ENCODE peak calls at places on chromosomes 12 and 14, in seven cellular contexts. T, M, H, Z, C, Y and W are unnamed samples.

GRCh38 chr12:26028953-26029740 is 70.7 kb downstream of the RASSF8 start:
- DNase-seq in T (peak; percentile 81), M (peak; percentile 30), H (peak; percentile 72), Z (no peak), C (peak; percentile 61), Y (no peak), W (no peak)

GRCh38 chr12:20486233-20486632 is 117.9 kb downstream of the PDE3A start:
- DNase-seq in T (peak; percentile 70), M (peak; percentile 42), H (peak; percentile 23), Z (no peak), C (no peak), Y (no peak), W (no peak)

GRCh38 chr12:29389295-29389919 is 8.4 kb upstream of the ERGIC2 start:
- DNase-seq in T (no peak), M (no peak), H (no peak), Z (no peak), C (no peak), Y (no peak), W (peak; percentile 65)

GRCh38 chr14:76104802-76105355 is 46.8 kb upstream of the GPATCH2L start:
- DNase-seq in T (no peak), M (no peak), H (no peak), Z (no peak), C (no peak), Y (no peak), W (no peak)

GRCh38 chr12:90987101-90987500 is 17.7 kb downstream of the EPYC start:
- DNase-seq in T (peak; percentile 32), M (no peak), H (no peak), Z (no peak), C (peak; percentile 9), Y (no peak), W (no peak)

GRCh38 chr12:951166-951565 is 1.7 kb upstream of the RAD52 start:
- DNase-seq in T (no peak), M (no peak), H (no peak), Z (no peak), C (no peak), Y (no peak), W (no peak)

GRCh38 chr12:116303929-116304328 is 26.4 kb upstream of the MED13L start:
- DNase-seq in T (peak; percentile 56), M (no peak), H (no peak), Z (no peak), C (no peak), Y (no peak), W (no peak)

GRCh38 chr14:21047378-21047781 is 5.2 kb downstream of the RNASE7 start:
- DNase-seq in T (no peak), M (peak; percentile 32), H (no peak), Z (no peak), C (no peak), Y (no peak), W (no peak)

GRCh38 chr14:73741386-73741875 is 27.2 kb upstream of the PNMA1 start:
- DNase-seq in T (peak; percentile 70), M (peak; percentile 48), H (peak; percentile 78), Z (peak; percentile 72), C (no peak), Y (no peak), W (peak; percentile 95)

GRCh38 chr14:95432152-95433093 is 84.0 kb downstream of the SYNE3 start:
- DNase-seq in T (peak; percentile 47), M (no peak), H (peak; percentile 39), Z (peak; percentile 61), C (no peak), Y (no peak), W (peak; percentile 81)

GRCh38 chr12:48123169-48123568 is 4.0 kb downstream of the PFKM start:
- DNase-seq in T (no peak), M (no peak), H (no peak), Z (no peak), C (no peak), Y (no peak), W (no peak)

GRCh38 chr14:55850803-55851202 is 267.4 kb upstream of the PELI2 start:
- DNase-seq in T (peak; percentile 26), M (no peak), H (no peak), Z (no peak), C (no peak), Y (no peak), W (no peak)

GRCh38 chr12:71057330-71057729 is 100.5 kb downstream of the TSPAN8 start:
- DNase-seq in T (peak; percentile 46), M (no peak), H (no peak), Z (no peak), C (no peak), Y (no peak), W (no peak)

GRCh38 chr12:67241482-67241881 is 27.7 kb upstream of the CAND1 start:
- DNase-seq in T (peak; percentile 10), M (peak; percentile 9), H (no peak), Z (no peak), C (no peak), Y (no peak), W (no peak)

GRCh38 chr14:89197623-89198022 is 219.4 kb downstream of the FOXN3 start:
- DNase-seq in T (no peak), M (no peak), H (no peak), Z (no peak), C (no peak), Y (no peak), W (no peak)

GRCh38 chr12:52446346-52447045 is 5.5 kb downstream of the KRT6B start:
- DNase-seq in T (no peak), M (no peak), H (no peak), Z (no peak), C (no peak), Y (no peak), W (no peak)

GRCh38 chr14:88835661-88836060 is 11.2 kb downstream of the TTC8 start:
- DNase-seq in T (peak; percentile 56), M (no peak), H (peak; percentile 46), Z (no peak), C (no peak), Y (no peak), W (no peak)

GRCh38 chr12:71410844-71411243 is 28.8 kb upstream of the LGR5 start:
- DNase-seq in T (no peak), M (no peak), H (no peak), Z (no peak), C (no peak), Y (no peak), W (no peak)

GRCh38 chr14:50260511-50260910 is 29.1 kb upstream of the SOS2 start:
- DNase-seq in T (peak; percentile 78), M (peak; percentile 39), H (peak; percentile 39), Z (no peak), C (peak; percentile 28), Y (no peak), W (no peak)

GRCh38 chr14:35258420-35258819 is 33.8 kb upstream of the PSMA6 start:
- DNase-seq in T (no peak), M (no peak), H (no peak), Z (no peak), C (no peak), Y (no peak), W (no peak)

GRCh38 chr14:35257809-35258208 is 34.4 kb upstream of the PSMA6 start:
- DNase-seq in T (peak; percentile 40), M (peak; percentile 4), H (no peak), Z (no peak), C (no peak), Y (no peak), W (no peak)

DNA sequence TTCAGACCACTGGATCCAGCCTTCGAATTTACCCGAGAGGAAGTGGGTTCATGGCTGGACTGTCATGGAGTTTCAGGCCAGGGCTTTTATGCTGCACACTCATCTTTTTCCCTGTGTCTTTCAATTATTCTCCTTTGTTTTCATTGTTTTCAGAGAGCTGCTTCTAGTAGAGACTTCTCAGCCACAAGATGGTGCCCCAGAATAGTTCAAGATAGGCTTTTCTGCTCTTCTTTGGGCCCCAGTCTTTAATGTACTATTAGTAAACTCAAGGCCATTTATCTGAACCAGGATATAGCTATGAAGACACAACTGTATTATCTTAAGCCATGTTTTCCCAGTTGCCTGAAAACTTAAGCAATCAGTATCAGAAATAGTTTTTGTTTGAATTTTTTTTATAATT is 30.4 kb upstream of the PSMA6 start:
- DNase-seq in T (peak; percentile 57), M (no peak), H (peak; percentile 15), Z (no peak), C (no peak), Y (no peak), W (no peak)
- TF ChIP-seq CTCF in T (peak; percentile 48), M (no peak), H (no peak), Z (no peak), C (no peak), Y (no peak), W (peak; percentile 31)

DNA sequence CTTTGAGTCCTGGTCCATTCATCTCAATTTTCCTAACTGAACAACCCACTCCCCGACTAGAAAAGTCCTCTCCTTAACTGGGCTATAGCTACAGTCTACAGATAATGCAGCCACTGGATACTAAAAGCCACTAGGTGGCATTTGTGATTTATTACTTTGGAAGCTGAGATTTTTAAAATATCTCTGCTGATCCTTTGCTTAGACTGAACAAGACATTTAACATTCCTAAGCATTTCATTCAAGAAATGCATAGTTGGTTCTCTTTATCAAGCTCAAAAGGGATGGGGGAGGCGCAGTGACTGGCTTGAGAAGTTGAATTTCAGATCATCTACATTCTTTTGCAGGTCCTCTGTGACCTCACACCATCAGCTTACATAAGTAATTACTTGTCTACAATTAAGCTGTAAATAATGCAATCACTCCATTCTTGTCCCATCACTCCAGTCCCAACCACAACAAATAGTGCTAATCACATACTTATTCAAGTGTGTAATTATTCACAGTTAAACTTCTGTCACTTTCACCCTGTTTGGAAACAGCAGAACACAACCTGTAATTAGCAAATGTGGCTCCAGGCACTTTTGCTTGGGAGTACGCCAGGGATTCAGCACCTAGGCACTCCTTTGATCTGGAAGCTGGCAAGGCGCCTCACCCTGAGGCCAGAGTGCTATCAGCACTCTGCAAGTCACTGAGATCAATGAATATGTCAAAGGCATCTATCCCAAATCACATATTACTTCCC is 203.5 kb downstream of the NOVA1 start:
- DNase-seq in T (peak; percentile 48), M (no peak), H (peak; percentile 17), Z (peak; percentile 44), C (peak; percentile 16), Y (no peak), W (no peak)
- TF ChIP-seq CTCF in T (peak; percentile 52), M (peak; percentile 8), H (peak; percentile 27), Z (peak; percentile 50), C (peak; percentile 49), Y (no peak), W (no peak)

GRCh38 chr12:5260086-5260485 is 171.8 kb upstream of the NTF3 start:
- DNase-seq in T (no peak), M (no peak), H (peak; percentile 17), Z (no peak), C (no peak), Y (no peak), W (no peak)
- TF ChIP-seq CTCF in T (no peak), M (no peak), H (no peak), Z (no peak), C (no peak), Y (no peak), W (no peak)

GRCh38 chr12:22541496-22541895 is 2.8 kb downstream of the C2CD5 start:
- DNase-seq in T (no peak), M (no peak), H (no peak), Z (no peak), C (no peak), Y (no peak), W (no peak)

GRCh38 chr12:22543246-22544037 is 900 bp downstream of the C2CD5 start:
- DNase-seq in T (peak; percentile 21), M (peak; percentile 19), H (peak; percentile 3), Z (peak; percentile 72), C (no peak), Y (no peak), W (peak; percentile 91)

GRCh38 chr12:22539055-22539454 is 5.3 kb downstream of the C2CD5 start:
- DNase-seq in T (no peak), M (no peak), H (no peak), Z (no peak), C (no peak), Y (no peak), W (no peak)

GRCh38 chr12:22538336-22538735 is 6.0 kb downstream of the C2CD5 start:
- DNase-seq in T (no peak), M (no peak), H (no peak), Z (no peak), C (no peak), Y (no peak), W (no peak)

GRCh38 chr12:22544038-22544979 is at the start of gene C2CD5:
- DNase-seq in T (peak; percentile 99), M (peak; percentile 96), H (peak; percentile 98), Z (peak; percentile 98), C (peak; percentile 97), Y (peak; percentile 88), W (peak; percentile 98)
- TF ChIP-seq CTCF in T (peak; percentile 53), M (peak; percentile 50), H (peak; percentile 39), Z (peak; percentile 13), C (peak; percentile 43), Y (peak; percentile 25), W (peak; percentile 22)